ENCODE peak calls at places on chromosomes 5 and 9, in ten cellular contexts. T, V, Z, U, L, F, O, R, I and D are unnamed samples.

GRCh38 chr9:111676116-111676515 is 14.7 kb downstream of the GNG10 start:
- DNase-seq in Z (no peak), U (no peak), T (no peak), F (no peak), L (no peak), O (no peak), I (no peak), R (no peak), V (no peak), D (no peak)

GRCh38 chr5:35664584-35664983 is 46.9 kb downstream of the SPEF2 start:
- DNase-seq in Z (no peak), F (no peak), O (no peak), R (no peak), U (no peak), T (no peak), L (no peak), I (no peak), V (no peak), D (no peak)

GRCh38 chr5:142931896-142932686 is 161.9 kb downstream of the ARHGAP26 start:
- DNase-seq in Z (no peak), T (no peak), R (no peak), I (no peak), O (no peak), L (no peak), U (no peak), F (no peak), V (no peak), D (no peak)

GRCh38 chr5:56632199-56632598 is 183.2 kb upstream of the MAP3K1 start:
- DNase-seq in F (no peak), T (no peak), V (no peak), I (no peak), U (no peak), Z (no peak), R (no peak), O (no peak), L (no peak), D (no peak)

GRCh38 chr9:20242767-20243166 is 379.5 kb downstream of the MLLT3 start:
- DNase-seq in I (no peak), U (no peak), R (no peak), F (no peak), L (peak), V (no peak), Z (no peak), T (no peak), O (no peak), D (no peak)

GRCh38 chr9:86352440-86353106 is 1.6 kb downstream of the TUT7 start:
- DNase-seq in Z (no peak), F (no peak), R (no peak), O (no peak), L (peak), T (no peak), U (no peak), I (peak), V (no peak), D (peak)

GRCh38 chr9:5843450-5844249 is 10.7 kb upstream of the ERMP1 start:
- DNase-seq in L (no peak), U (no peak), T (no peak), I (peak), O (no peak), Z (no peak), R (no peak), F (no peak), V (no peak), D (no peak)

GRCh38 chr5:31663519-31663918 is 24.6 kb downstream of the PDZD2 start:
- DNase-seq in T (no peak), I (peak), Z (peak), V (no peak), R (no peak), F (no peak), U (no peak), O (no peak), L (no peak), D (peak)

GRCh38 chr9:77891150-77891549 is 140.5 kb downstream of the GNAQ start:
- DNase-seq in I (no peak), R (no peak), Z (no peak), V (no peak), U (no peak), L (no peak), O (no peak), T (no peak), F (no peak), D (no peak)

GRCh38 chr9:82882133-82882532 is 180.8 kb downstream of the RASEF start:
- DNase-seq in T (no peak), L (no peak), V (no peak), Z (no peak), F (no peak), R (no peak), I (no peak), U (no peak), O (no peak), D (no peak)

GRCh38 chr9:36924071-36924470 is 110.0 kb downstream of the PAX5 start:
- DNase-seq in F (peak), V (no peak), U (no peak), R (peak), T (no peak), I (peak), O (no peak), Z (peak), L (peak), D (peak)

GRCh38 chr5:114360816-114361723 is 800 bp upstream of the KCNN2 start:
- DNase-seq in R (peak), Z (no peak), V (peak), T (peak), I (no peak), F (no peak), U (peak), L (peak), O (peak), D (no peak)

GRCh38 chr9:116064970-116065369 is 88.6 kb upstream of the PAPPA start:
- DNase-seq in F (no peak), I (peak), R (no peak), Z (no peak), L (no peak), U (no peak), O (no peak), V (no peak), T (no peak), D (no peak)

GRCh38 chr5:149367249-149367971 is 9.6 kb downstream of the PCYOX1L start:
- DNase-seq in T (peak), O (peak), U (no peak), L (peak), Z (no peak), F (peak), R (peak), I (peak), V (peak), D (peak)

GRCh38 chr9:31587176-31587575 is 797.3 kb upstream of the ACO1 start:
- DNase-seq in L (no peak), U (no peak), O (no peak), T (no peak), R (no peak), I (no peak), V (no peak), Z (no peak), F (no peak), D (no peak)

GRCh38 chr9:105693435-105694275 is 686 bp upstream of the TMEM38B start:
- DNase-seq in L (peak), R (peak), I (no peak), U (no peak), V (peak), Z (no peak), T (no peak), O (no peak), F (no peak), D (no peak)

GRCh38 chr9:11933926-11934325 is 759.3 kb upstream of the TYRP1 start:
- DNase-seq in T (no peak), U (no peak), L (no peak), V (no peak), F (no peak), R (no peak), I (peak), Z (peak), O (no peak), D (peak)

GRCh38 chr9:120729796-120730195 is 15.5 kb upstream of the MEGF9 start:
- DNase-seq in L (peak), I (peak), O (no peak), U (no peak), R (peak), V (peak), T (no peak), Z (no peak), F (no peak), D (no peak)

GRCh38 chr5:97078958-97079357 is 63.5 kb downstream of the LIX1 start:
- DNase-seq in I (peak), L (peak), T (no peak), F (no peak), Z (no peak), V (peak), O (no peak), R (no peak), U (no peak), D (no peak)

GRCh38 chr5:153807796-153808195 is 230.9 kb downstream of the FAM114A2 start:
- DNase-seq in U (no peak), L (no peak), I (no peak), F (no peak), O (no peak), V (peak), Z (no peak), R (no peak), T (no peak), D (no peak)

GRCh38 chr5:110872200-110872599 is 133.4 kb downstream of the SLC25A46 start:
- DNase-seq in V (no peak), I (no peak), L (no peak), T (no peak), U (no peak), R (no peak), Z (no peak), F (no peak), O (no peak), D (no peak)

GRCh38 chr5:117246386-117246785 is 671.8 kb upstream of the SEMA6A start:
- DNase-seq in I (no peak), O (no peak), R (no peak), F (no peak), V (peak), L (no peak), U (no peak), Z (no peak), T (no peak), D (no peak)

GRCh38 chr9:114097613-114098020 is 1.5 kb downstream of the KIF12 start:
- DNase-seq in L (no peak), R (peak), V (peak), F (no peak), Z (no peak), T (peak), O (peak), I (no peak), U (peak), D (no peak)

GRCh38 chr5:76393035-76393680 is 9.9 kb upstream of the IQGAP2 start:
- DNase-seq in R (no peak), U (no peak), T (no peak), Z (no peak), O (no peak), L (no peak), V (no peak), F (no peak), I (no peak), D (no peak)

GRCh38 chr9:3628239-3628638 is 102.4 kb upstream of the RFX3 start:
- DNase-seq in F (no peak), U (no peak), I (peak), L (no peak), Z (no peak), T (no peak), R (no peak), O (no peak), V (no peak), D (no peak)

GRCh38 chr5:145237843-145238242 is 597.3 kb downstream of the PRELID2 start:
- DNase-seq in U (no peak), F (peak), V (peak), Z (peak), O (peak), T (peak), R (peak), L (peak), I (peak), D (peak)

GRCh38 chr9:123470121-123470851 is 114.3 kb downstream of the CRB2 start:
- DNase-seq in V (no peak), O (no peak), U (no peak), F (no peak), Z (no peak), T (no peak), R (no peak), L (no peak), I (no peak), D (no peak)

GRCh38 chr5:16140417-16140816 is 39.2 kb downstream of the MARCHF11 start:
- DNase-seq in U (no peak), I (no peak), T (no peak), O (no peak), Z (no peak), F (no peak), R (no peak), V (no peak), L (no peak), D (no peak)

GRCh38 chr9:92483896-92484545 is 1.7 kb upstream of the ASPN start:
- DNase-seq in U (no peak), Z (no peak), I (peak), L (no peak), F (no peak), V (no peak), T (no peak), O (no peak), R (no peak), D (peak)

GRCh38 chr9:112332977-112333638 is at the start of gene PTBP3:
- DNase-seq in I (peak), Z (no peak), R (peak), U (peak), T (peak), L (peak), O (peak), V (peak), F (no peak), D (peak)

GRCh38 chr9:134318481-134318891 is 7.8 kb upstream of the RXRA start:
- DNase-seq in R (no peak), L (no peak), I (no peak), O (no peak), V (no peak), Z (no peak), U (peak), T (no peak), F (no peak), D (no peak)

GRCh38 chr9:133701981-133702797 is 36.0 kb downstream of the SARDH start:
- DNase-seq in I (peak), V (no peak), O (no peak), R (no peak), U (peak), T (no peak), Z (no peak), L (no peak), F (no peak), D (no peak)

GRCh38 chr9:104843644-104844226 is 79.8 kb downstream of the NIPSNAP3B start:
- DNase-seq in T (no peak), O (no peak), U (no peak), I (peak), R (peak), V (no peak), F (no peak), L (no peak), Z (no peak), D (no peak)

GRCh38 chr9:120439147-120439546 is 140.8 kb downstream of the CDK5RAP2 start:
- DNase-seq in F (no peak), L (peak), R (peak), V (peak), U (no peak), T (no peak), I (no peak), O (no peak), Z (no peak), D (peak)

GRCh38 chr9:116421006-116421538 is 266.0 kb upstream of the TRIM32 start:
- DNase-seq in Z (no peak), I (peak), U (no peak), R (no peak), T (no peak), F (no peak), V (no peak), L (no peak), O (no peak), D (peak)

GRCh38 chr9:89442501-89442978 is 55.4 kb downstream of the SEMA4D start:
- DNase-seq in U (no peak), I (no peak), O (no peak), F (no peak), L (peak), T (no peak), V (no peak), Z (no peak), R (no peak), D (no peak)
- H3K4me3 ChIP-seq in U (no peak), I (no peak), O (no peak), F (no peak), L (peak), T (no peak), V (no peak), Z (no peak), R (no peak), D (no peak)

DNA sequence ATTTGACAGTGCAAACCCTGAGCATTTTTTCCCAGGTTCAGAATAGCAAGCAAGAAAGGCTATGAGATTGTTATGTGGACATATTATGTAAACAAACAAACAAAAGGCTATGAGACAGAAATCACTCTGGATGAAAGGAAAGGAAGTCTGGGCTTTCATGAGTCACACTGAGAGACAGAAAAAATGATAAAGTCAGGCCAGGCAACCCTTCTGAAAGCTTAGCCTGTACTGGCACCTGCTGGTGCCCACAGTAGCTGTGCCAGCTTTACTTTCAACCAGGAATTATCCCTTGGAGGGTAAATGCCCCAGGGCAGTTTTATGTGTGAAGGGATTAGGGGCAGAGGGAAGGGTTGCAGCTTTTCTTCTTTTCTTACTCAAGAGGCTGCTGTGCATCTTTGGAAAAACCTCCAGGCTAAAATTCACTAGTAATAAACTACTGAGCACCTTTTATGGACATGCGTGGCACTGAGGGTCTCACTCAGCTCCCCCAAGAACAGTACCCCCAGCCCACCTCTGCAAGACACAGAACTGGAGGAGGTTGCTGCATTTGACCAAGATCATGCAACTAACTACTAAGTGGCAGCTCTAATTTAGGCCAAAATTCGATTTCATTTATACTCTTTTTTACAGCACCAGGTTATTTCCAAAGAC is 41.7 kb downstream of the ACTL7B start:
- DNase-seq in I (peak), R (peak), L (no peak), O (no peak), U (no peak), T (no peak), V (peak), F (peak), Z (peak), D (peak)
- TF ChIP-seq CTCF in I (peak), R (peak), L (peak), O (no peak), U (peak), T (no peak), V (peak), F (peak), Z (peak), D (peak)

DNA sequence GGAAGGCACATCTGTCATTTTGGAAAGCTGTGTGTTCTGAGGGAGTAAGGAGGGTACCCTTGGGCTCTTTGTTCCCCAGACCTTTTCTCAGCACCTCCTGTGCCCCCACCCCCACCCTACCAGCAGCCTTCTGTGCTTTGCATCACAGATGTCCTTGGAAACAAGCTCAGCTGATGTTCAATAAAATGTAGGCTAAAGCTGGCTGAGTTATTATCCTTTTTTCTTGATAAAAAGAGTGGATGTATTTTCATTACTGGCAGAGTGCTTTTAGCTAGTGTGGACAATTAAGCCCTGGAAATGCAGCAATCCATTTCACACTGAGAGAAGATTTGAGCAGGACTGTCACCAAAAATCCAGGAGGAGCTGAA is 50.4 kb upstream of the CTNNA1 start:
- DNase-seq in F (no peak), R (no peak), O (no peak), Z (no peak), T (no peak), V (no peak), U (no peak), L (no peak), I (no peak), D (no peak)
- H3K4me3 ChIP-seq in F (no peak), R (no peak), O (no peak), Z (no peak), T (no peak), V (no peak), U (no peak), L (no peak), I (no peak), D (no peak)

DNA sequence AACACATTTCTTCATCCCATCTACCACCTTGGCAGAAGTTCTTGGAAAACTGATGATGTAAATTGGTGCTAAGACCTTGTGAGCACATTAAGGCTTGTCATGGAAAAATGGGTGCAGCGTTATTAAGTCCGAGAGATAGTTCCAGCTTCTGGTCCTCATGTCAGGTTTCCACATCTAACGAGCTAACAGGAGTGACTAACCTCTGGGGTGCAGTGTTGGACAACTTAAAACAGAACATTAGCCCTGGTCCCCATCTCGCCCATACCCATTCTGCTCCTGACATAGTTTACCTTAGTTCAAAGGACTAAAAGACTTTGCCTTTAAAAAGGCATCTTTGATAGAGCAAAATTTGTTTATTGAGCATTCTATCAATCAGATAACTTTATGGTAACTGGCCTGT is 128.0 kb downstream of the SLC1A3 start:
- DNase-seq in F (no peak), L (peak), R (no peak), I (peak), T (no peak), Z (no peak), V (peak), U (no peak), O (no peak), D (peak)
- TF ChIP-seq CTCF in F (peak), L (no peak), R (peak), I (peak), T (no peak), Z (peak), V (peak), U (no peak), O (no peak), D (peak)

DNA sequence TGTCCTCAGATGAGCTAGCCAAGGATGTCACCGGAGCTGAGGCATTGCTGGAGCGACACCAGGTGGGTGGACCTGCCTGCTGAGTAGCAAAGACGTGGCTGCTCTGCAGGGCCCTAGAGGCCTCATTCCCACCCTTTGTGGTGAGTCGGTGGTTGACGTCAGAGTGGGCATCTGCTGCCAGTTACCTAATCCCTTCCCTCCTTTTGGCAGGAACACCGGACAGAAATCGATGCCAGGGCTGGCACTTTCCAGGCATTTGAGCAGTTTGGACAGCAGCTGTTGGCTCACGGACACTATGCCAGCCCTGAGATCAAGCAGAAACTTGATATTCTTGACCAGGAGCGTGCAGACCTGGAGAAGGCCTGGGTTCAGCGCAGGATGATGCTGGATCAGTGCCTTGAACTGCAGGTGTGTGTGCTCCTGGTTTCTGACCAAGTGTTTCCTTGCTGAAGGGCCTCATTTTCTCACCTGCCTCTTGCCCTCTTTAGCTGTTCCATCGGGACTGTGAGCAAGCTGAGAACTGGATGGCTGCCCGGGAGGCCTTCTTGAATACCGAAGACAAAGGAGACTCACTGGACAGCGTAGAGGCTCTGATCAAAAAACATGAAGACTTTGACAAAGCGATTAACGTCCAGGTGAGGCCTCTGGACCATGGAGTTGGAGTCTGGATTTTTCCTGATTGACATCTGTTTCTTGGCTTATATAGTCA is 48.9 kb downstream of the DYNC2I2 start:
- DNase-seq in F (no peak), I (peak), R (no peak), T (no peak), Z (peak), V (no peak), L (no peak), O (no peak), U (no peak), D (peak)
- H3K4me3 ChIP-seq in F (no peak), I (no peak), R (no peak), T (no peak), Z (no peak), V (no peak), L (no peak), O (no peak), U (no peak), D (no peak)

GRCh38 chr5:157862183-157862851 is 3.4 kb upstream of the CLINT1 start:
- DNase-seq in O (no peak), L (peak), R (no peak), U (no peak), T (no peak), V (no peak), Z (no peak), F (no peak), I (no peak), D (no peak)
- TF ChIP-seq CTCF in O (no peak), L (no peak), R (no peak), U (no peak), T (no peak), V (no peak), Z (no peak), F (no peak), I (no peak), D (no peak)

GRCh38 chr5:107523019-107523680 is 147.6 kb downstream of the EFNA5 start:
- DNase-seq in U (no peak), I (no peak), V (no peak), F (no peak), T (no peak), R (no peak), O (no peak), L (no peak), Z (no peak), D (no peak)
- H3K4me3 ChIP-seq in U (no peak), I (no peak), V (no peak), F (no peak), T (no peak), R (no peak), O (no peak), L (no peak), Z (no peak), D (no peak)